ENCODE peak calls at places on chromosomes 3 and 15, in seven cellular contexts. One of them, this sample, is unnamed.

GRCh38 chr3:132445812-132446211 is 28.5 kb downstream of the DNAJC13 start:
- DNase-seq in CD4-positive, alpha-beta T cell: no peak
- DNase-seq in NAMALWA: no peak
- DNase-seq in dermis microvascular lymphatic vessel endothelial cell: peak
- DNase-seq in LHCN-M2: peak
- DNase-seq in H9: no peak
- DNase-seq in GM18507: no peak
- DNase-seq in this sample: no peak

GRCh38 chr3:52754373-52754772 is 16.4 kb downstream of the NEK4 start:
- DNase-seq in GM18507: no peak
- DNase-seq in LHCN-M2: no peak
- DNase-seq in CD4-positive, alpha-beta T cell: no peak
- DNase-seq in dermis microvascular lymphatic vessel endothelial cell: no peak
- DNase-seq in NAMALWA: no peak
- DNase-seq in H9: no peak
- DNase-seq in this sample: no peak

GRCh38 chr3:165749817-165750216 is 87.4 kb downstream of the BCHE start:
- DNase-seq in H9: no peak
- DNase-seq in NAMALWA: no peak
- DNase-seq in GM18507: no peak
- DNase-seq in CD4-positive, alpha-beta T cell: no peak
- DNase-seq in LHCN-M2: no peak
- DNase-seq in dermis microvascular lymphatic vessel endothelial cell: no peak
- DNase-seq in this sample: no peak

GRCh38 chr3:46854543-46854942 is 8.7 kb downstream of the MYL3 start:
- DNase-seq in CD4-positive, alpha-beta T cell: no peak
- DNase-seq in dermis microvascular lymphatic vessel endothelial cell: no peak
- DNase-seq in LHCN-M2: no peak
- DNase-seq in NAMALWA: no peak
- DNase-seq in H9: no peak
- DNase-seq in GM18507: no peak
- DNase-seq in this sample: no peak

GRCh38 chr15:64693134-64693533 is 82.3 kb downstream of the RBPMS2 start:
- DNase-seq in H9: no peak
- DNase-seq in dermis microvascular lymphatic vessel endothelial cell: peak
- DNase-seq in CD4-positive, alpha-beta T cell: no peak
- DNase-seq in LHCN-M2: peak
- DNase-seq in NAMALWA: no peak
- DNase-seq in GM18507: no peak
- DNase-seq in this sample: no peak

GRCh38 chr3:38455639-38456430 is 2.1 kb downstream of the ACVR2B start:
- DNase-seq in CD4-positive, alpha-beta T cell: no peak
- DNase-seq in dermis microvascular lymphatic vessel endothelial cell: peak
- DNase-seq in H9: no peak
- DNase-seq in GM18507: no peak
- DNase-seq in NAMALWA: no peak
- DNase-seq in LHCN-M2: no peak
- DNase-seq in this sample: no peak

GRCh38 chr15:90004671-90005070 is 3.5 kb downstream of the ZNF710 start:
- DNase-seq in NAMALWA: no peak
- DNase-seq in GM18507: no peak
- DNase-seq in CD4-positive, alpha-beta T cell: no peak
- DNase-seq in dermis microvascular lymphatic vessel endothelial cell: peak
- DNase-seq in LHCN-M2: peak
- DNase-seq in H9: no peak
- DNase-seq in this sample: no peak

GRCh38 chr3:58041826-58042324 is 33.7 kb downstream of the FLNB start:
- DNase-seq in dermis microvascular lymphatic vessel endothelial cell: peak
- DNase-seq in LHCN-M2: peak
- DNase-seq in H9: no peak
- DNase-seq in NAMALWA: no peak
- DNase-seq in CD4-positive, alpha-beta T cell: no peak
- DNase-seq in GM18507: peak
- DNase-seq in this sample: no peak

GRCh38 chr15:61871926-61872522 is 188.2 kb downstream of the VPS13C start:
- DNase-seq in GM18507: no peak
- DNase-seq in H9: no peak
- DNase-seq in CD4-positive, alpha-beta T cell: no peak
- DNase-seq in NAMALWA: peak
- DNase-seq in dermis microvascular lymphatic vessel endothelial cell: peak
- DNase-seq in LHCN-M2: peak
- DNase-seq in this sample: peak

GRCh38 chr3:15636028-15636709 is 34.6 kb downstream of the BTD start:
- DNase-seq in NAMALWA: no peak
- DNase-seq in dermis microvascular lymphatic vessel endothelial cell: peak
- DNase-seq in CD4-positive, alpha-beta T cell: no peak
- DNase-seq in H9: no peak
- DNase-seq in GM18507: no peak
- DNase-seq in LHCN-M2: peak
- DNase-seq in this sample: peak

GRCh38 chr15:68603951-68604350 is 25.2 kb downstream of the CORO2B start:
- DNase-seq in H9: no peak
- DNase-seq in CD4-positive, alpha-beta T cell: no peak
- DNase-seq in GM18507: no peak
- DNase-seq in NAMALWA: no peak
- DNase-seq in dermis microvascular lymphatic vessel endothelial cell: no peak
- DNase-seq in LHCN-M2: no peak
- DNase-seq in this sample: no peak

This sample was measured in OCI-LY7.